ENCODE peak calls at places on chromosomes 5 and 9, in four cellular contexts. E is H1, Z is GM12878, Y is HepG2. D is an unnamed sample.

GRCh38 chr5:107361945-107362344 is 308.8 kb downstream of the EFNA5 start:
- DNase-seq in E (no peak), Z (no peak), Y (no peak), D (no peak)

GRCh38 chr5:127875235-127876021 is 172.2 kb downstream of the CCDC192 start:
- DNase-seq in E (peak), Z (peak), Y (peak), D (peak)

GRCh38 chr5:581941-582340 is 30.2 kb upstream of the CEP72 start:
- DNase-seq in E (no peak), Z (no peak), Y (no peak), D (no peak)

GRCh38 chr5:35819656-35820055 is 37.0 kb upstream of the IL7R start:
- DNase-seq in E (no peak), Z (no peak), Y (no peak), D (no peak)

GRCh38 chr5:176781638-176782570 is 28.5 kb upstream of the UNC5A start:
- DNase-seq in E (no peak), Z (no peak), Y (no peak), D (no peak)

GRCh38 chr9:83069651-83070050 is 6.7 kb upstream of the RASEF start:
- DNase-seq in E (no peak), Z (no peak), Y (no peak), D (no peak)

GRCh38 chr5:67577424-67577823 is 380.8 kb upstream of the CD180 start:
- DNase-seq in E (no peak), Z (no peak), Y (no peak), D (no peak)

GRCh38 chr9:136470792-136471469 is 11.9 kb downstream of the SEC16A start:
- DNase-seq in E (no peak), Z (no peak), Y (no peak), D (no peak)

GRCh38 chr9:23431459-23431858 is 394.6 kb downstream of the ELAVL2 start:
- DNase-seq in E (no peak), Z (no peak), Y (no peak), D (no peak)

GRCh38 chr5:34865131-34865530 is 26.2 kb downstream of the TTC23L start:
- DNase-seq in E (no peak), Z (no peak), Y (no peak), D (no peak)

GRCh38 chr5:99449786-99450185 is 521.0 kb upstream of the CHD1 start:
- DNase-seq in E (no peak), Z (no peak), Y (no peak), D (no peak)

GRCh38 chr9:124320062-124320973 is 62.6 kb downstream of the NEK6 start:
- DNase-seq in E (peak), Z (no peak), Y (peak), D (peak)

GRCh38 chr5:116465411-116465810 is 109.2 kb downstream of the SEMA6A start:
- DNase-seq in E (no peak), Z (no peak), Y (no peak), D (no peak)

GRCh38 chr5:143427122-143427735 is 23.7 kb upstream of the NR3C1 start:
- DNase-seq in E (no peak), Z (no peak), Y (no peak), D (no peak)

DNA sequence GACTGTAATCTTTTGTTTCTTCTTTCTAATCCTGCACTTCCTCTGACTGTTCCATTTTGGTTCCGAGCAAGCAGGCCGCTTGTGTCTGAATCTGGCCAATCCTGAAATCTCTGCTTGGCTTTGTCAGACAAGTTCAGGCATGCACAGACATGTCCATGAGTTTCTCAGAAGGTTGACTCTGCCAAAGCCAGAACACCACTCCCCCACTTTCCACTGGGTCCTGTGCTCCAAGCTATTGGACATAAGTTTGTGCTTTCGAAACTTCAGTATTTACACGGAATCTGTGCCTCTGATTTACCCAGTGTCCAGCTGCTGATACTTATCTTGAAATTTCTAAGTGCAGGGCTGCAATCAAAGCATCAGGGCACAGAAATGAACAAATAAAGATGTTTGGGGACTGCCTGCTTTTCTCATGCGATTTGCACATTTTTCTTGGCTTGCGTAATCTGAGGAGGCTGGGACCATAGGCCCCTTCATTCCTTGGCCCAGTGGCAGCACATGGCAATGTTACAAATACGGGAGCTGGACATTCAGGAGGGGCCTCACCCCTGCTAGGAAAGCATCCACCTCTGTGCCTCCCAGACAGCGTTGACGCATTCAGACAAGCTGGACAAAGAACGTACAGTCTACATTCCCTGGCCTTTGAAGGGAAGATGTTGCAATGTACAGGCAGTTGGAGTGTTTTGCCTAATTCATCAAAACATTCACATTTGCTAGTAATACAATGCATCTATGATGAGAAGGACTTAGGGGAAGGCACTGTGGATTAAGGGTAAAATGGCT is 209.2 kb upstream of the PAPPA start:
- DNase-seq in E (no peak), Z (no peak), Y (peak), D (no peak)
- TF ChIP-seq SUZ12 in E (no peak), Z (no peak), Y (no peak), D (no peak)

DNA sequence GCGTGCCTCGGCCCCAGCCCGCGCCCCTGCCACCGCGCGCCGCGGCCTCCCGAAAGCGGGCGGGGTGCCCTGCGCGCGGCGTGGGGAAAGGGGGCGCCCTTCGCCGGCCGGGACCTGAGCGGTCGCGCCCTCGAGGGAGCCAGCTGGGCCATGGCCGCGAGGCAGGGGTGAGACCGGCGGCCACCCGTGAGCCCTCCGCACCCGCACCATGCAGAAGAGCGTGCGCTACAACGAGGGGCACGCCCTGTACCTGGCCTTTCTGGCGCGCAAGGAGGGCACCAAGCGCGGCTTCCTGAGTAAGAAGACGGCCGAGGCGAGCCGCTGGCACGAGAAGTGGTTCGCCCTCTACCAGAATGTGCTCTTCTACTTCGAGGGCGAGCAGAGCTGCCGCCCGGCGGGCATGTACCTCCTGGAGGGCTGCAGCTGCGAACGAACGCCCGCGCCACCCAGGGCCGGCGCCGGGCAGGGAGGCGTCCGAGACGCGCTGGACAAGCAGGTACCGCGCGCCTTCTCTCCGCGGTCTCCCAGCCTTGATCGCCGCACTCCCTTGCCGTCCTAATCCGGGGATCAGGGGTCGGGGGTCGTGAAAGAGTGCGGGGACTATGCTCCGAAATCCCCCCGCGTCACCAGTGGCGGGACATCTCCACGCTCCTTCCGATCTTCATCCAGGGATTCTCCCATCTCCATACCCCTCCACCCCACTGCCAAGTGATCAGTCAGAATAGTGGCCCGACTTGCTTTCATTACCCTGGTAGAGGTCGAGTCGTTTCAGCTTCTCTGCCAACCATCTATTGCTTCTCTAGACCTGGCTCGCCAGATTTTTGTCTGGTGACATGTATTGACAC is 590 bp downstream of the RASGRF2 start:
- DNase-seq in E (no peak), Z (no peak), Y (peak), D (no peak)
- TF ChIP-seq YY1 in E (no peak), Z (no peak), Y (peak), D (no peak)

DNA sequence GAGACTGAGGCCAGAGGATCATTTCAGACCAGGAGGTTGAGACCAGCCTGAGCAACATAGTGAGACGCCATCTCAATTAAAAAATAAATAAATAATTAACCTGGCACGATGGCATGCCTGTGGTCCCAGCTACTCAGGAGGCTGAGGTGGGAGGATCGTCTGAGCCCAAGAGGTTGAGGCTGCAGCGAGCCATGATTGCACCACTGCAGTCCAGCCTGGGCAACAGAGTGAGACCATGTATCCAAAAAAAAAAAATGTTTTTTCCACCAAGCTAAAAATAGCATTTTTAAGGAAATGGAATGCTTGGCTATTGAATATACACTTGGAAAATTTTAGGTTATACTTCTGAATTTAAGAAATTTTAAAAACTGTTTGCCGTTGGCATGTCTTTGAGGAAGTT is 20.8 kb downstream of the F2R start:
- DNase-seq in E (no peak), Z (no peak), Y (no peak), D (no peak)
- H3K9ac ChIP-seq in E (no peak), Z (no peak), Y (no peak), D (no peak)

GRCh38 chr5:88821161-88821560 is 61.8 kb downstream of the MEF2C start:
- DNase-seq in E (no peak), Z (no peak), Y (no peak), D (no peak)
- TF ChIP-seq SUZ12 in E (no peak), Z (no peak), Y (no peak), D (no peak)

DNA sequence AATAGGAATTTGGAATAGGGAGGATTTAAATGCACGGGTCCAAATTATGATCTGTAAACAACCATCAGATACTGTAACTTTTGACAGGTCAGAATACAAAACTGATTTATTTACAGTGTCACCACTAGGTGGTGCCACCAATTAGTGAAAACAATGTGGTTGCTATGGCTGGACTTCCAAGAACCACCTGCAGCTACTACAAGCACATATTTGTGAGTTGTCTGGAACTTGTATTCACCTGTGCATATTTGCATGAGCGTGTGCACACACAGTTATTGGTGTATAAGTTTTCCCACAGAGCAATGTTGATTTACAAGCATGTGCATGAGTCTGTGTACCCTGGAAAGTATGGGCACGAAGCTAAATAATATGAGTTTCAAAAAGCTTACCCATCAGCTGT is 3.0 kb upstream of the HRCT1 start:
- DNase-seq in E (no peak), Z (no peak), Y (peak), D (peak)
- TF ChIP-seq YY1 in E (no peak), Z (no peak), Y (no peak), D (no peak)

DNA sequence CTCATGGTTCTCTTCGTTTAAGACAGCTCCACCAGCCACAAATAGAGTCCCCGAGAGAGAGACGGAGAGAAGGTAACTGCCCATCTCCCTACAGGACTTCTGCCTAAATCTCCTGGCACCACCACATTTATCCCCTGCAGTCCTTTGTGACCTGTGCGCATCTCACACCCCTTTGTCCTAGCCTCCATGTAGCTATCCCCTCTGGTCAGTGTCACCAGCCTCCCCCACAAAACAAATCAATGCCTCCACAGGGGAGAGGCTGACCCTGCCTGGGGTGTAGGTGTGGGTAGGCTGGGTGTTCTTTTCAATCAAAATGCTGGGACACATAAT is at the start of gene GARIN3:
- DNase-seq in E (no peak), Z (no peak), Y (no peak), D (no peak)
- H3K9ac ChIP-seq in E (no peak), Z (no peak), Y (no peak), D (no peak)

GRCh38 chr5:38135486-38136031 is 122.8 kb upstream of the EGFLAM start:
- DNase-seq in E (no peak), Z (no peak), Y (no peak), D (no peak)
- TF ChIP-seq SUZ12 in E (no peak), Z (no peak), Y (no peak), D (no peak)

D was measured in NT2/D1.